ENCODE peak calls at places on chromosomes 5 and 9, in six cellular contexts. F, Y, W, H, R and O are unnamed samples.
A peak's percentile ranks its signal among the peaks of the same experiment; 100 is the strongest.

GRCh38 chr5:119274024-119274766 is 81.6 kb upstream of the TNFAIP8 start:
- DNase-seq in F (no peak), Y (peak; percentile 76), W (peak; percentile 35), H (no peak), R (no peak), O (no peak)

GRCh38 chr5:11334404-11334803 is 569.8 kb downstream of the CTNND2 start:
- DNase-seq in F (no peak), Y (no peak), W (no peak), H (no peak), R (no peak), O (peak; percentile 3)

GRCh38 chr5:32283539-32284377 is 29.0 kb downstream of the MTMR12 start:
- DNase-seq in F (no peak), Y (no peak), W (peak; percentile 68), H (no peak), R (no peak), O (peak; percentile 85)

GRCh38 chr5:159838551-159839222 is 77.6 kb upstream of the ADRA1B start:
- DNase-seq in F (peak; percentile 13), Y (no peak), W (no peak), H (peak; percentile 31), R (no peak), O (no peak)

GRCh38 chr5:132246806-132247205 is 10.7 kb upstream of the PDLIM4 start:
- DNase-seq in F (no peak), Y (no peak), W (no peak), H (no peak), R (no peak), O (no peak)

GRCh38 chr9:122336836-122337560 is 33.8 kb upstream of the PTGS1 start:
- DNase-seq in F (no peak), Y (no peak), W (no peak), H (no peak), R (no peak), O (no peak)

GRCh38 chr5:25754895-25755294 is 1110.1 kb upstream of the CDH10 start:
- DNase-seq in F (no peak), Y (peak; percentile 3), W (no peak), H (no peak), R (no peak), O (no peak)

GRCh38 chr9:130156672-130157071 is 15.5 kb upstream of the NCS1 start:
- DNase-seq in F (no peak), Y (no peak), W (no peak), H (no peak), R (no peak), O (no peak)

GRCh38 chr9:71767421-71768321 is 642 bp downstream of the CEMIP2 start:
- DNase-seq in F (peak; percentile 72), Y (no peak), W (peak; percentile 26), H (peak; percentile 29), R (no peak), O (peak; percentile 61)

GRCh38 chr5:54658014-54658413 is 140.5 kb downstream of the SNX18 start:
- DNase-seq in F (peak; percentile 53), Y (no peak), W (peak; percentile 96), H (peak; percentile 84), R (no peak), O (peak; percentile 74)

GRCh38 chr9:116901260-116901659 is 214.2 kb downstream of the TRIM32 start:
- DNase-seq in F (no peak), Y (no peak), W (peak; percentile 8), H (no peak), R (no peak), O (peak; percentile 15)

GRCh38 chr9:107688728-107689127 is 199.2 kb upstream of the KLF4 start:
- DNase-seq in F (no peak), Y (no peak), W (no peak), H (no peak), R (no peak), O (no peak)

GRCh38 chr5:57410374-57411320 is 72.0 kb downstream of the ACTBL2 start:
- DNase-seq in F (no peak), Y (no peak), W (no peak), H (no peak), R (no peak), O (no peak)

GRCh38 chr9:98635374-98635773 is 73.4 kb downstream of the GABBR2 start:
- DNase-seq in F (no peak), Y (no peak), W (peak; percentile 62), H (no peak), R (no peak), O (peak; percentile 62)

GRCh38 chr5:56688402-56688801 is 126.9 kb upstream of the MAP3K1 start:
- DNase-seq in F (no peak), Y (no peak), W (no peak), H (no peak), R (no peak), O (no peak)

GRCh38 chr5:132050661-132051371 is 9.6 kb upstream of the IL3 start:
- DNase-seq in F (no peak), Y (no peak), W (no peak), H (no peak), R (no peak), O (no peak)

GRCh38 chr5:128750202-128750601 is 212.2 kb upstream of the FBN2 start:
- DNase-seq in F (no peak), Y (no peak), W (no peak), H (no peak), R (no peak), O (no peak)

GRCh38 chr5:42555797-42556196 is 132.6 kb downstream of the GHR start:
- DNase-seq in F (no peak), Y (no peak), W (no peak), H (no peak), R (no peak), O (no peak)

GRCh38 chr9:94870465-94870792 is 143.9 kb downstream of the AOPEP start:
- DNase-seq in F (no peak), Y (no peak), W (no peak), H (no peak), R (no peak), O (no peak)

GRCh38 chr9:84781431-84781830 is 111.9 kb downstream of the NTRK2 start:
- DNase-seq in F (peak; percentile 2), Y (no peak), W (no peak), H (peak; percentile 23), R (no peak), O (peak; percentile 24)

GRCh38 chr9:95817205-95817604 is 58.3 kb upstream of the ERCC6L2 start:
- DNase-seq in F (no peak), Y (no peak), W (no peak), H (no peak), R (no peak), O (no peak)

GRCh38 chr9:137771580-137771979 is 106.0 kb upstream of the CACNA1B start:
- DNase-seq in F (no peak), Y (no peak), W (no peak), H (no peak), R (no peak), O (no peak)

GRCh38 chr9:137776306-137776995 is 101.1 kb upstream of the CACNA1B start:
- DNase-seq in F (no peak), Y (no peak), W (no peak), H (no peak), R (no peak), O (no peak)

GRCh38 chr9:137777761-137778160 is 99.8 kb upstream of the CACNA1B start:
- DNase-seq in F (no peak), Y (no peak), W (no peak), H (no peak), R (no peak), O (no peak)

GRCh38 chr9:137772281-137772873 is 105.2 kb upstream of the CACNA1B start:
- DNase-seq in F (no peak), Y (no peak), W (no peak), H (no peak), R (no peak), O (peak; percentile 5)

GRCh38 chr9:137774775-137775386 is 102.7 kb upstream of the CACNA1B start:
- DNase-seq in F (no peak), Y (no peak), W (no peak), H (no peak), R (no peak), O (no peak)
- H3K36me3 ChIP-seq in F (peaks cover 82% of the 10 kb centered on the region), Y (peaks cover 18% of the 10 kb centered on the region), W (peaks cover 59% of the 10 kb centered on the region), H (peaks cover 15% of the 10 kb centered on the region), R (peaks cover 54% of the 10 kb centered on the region), O (no peaks in the 10 kb centered on the region)

DNA sequence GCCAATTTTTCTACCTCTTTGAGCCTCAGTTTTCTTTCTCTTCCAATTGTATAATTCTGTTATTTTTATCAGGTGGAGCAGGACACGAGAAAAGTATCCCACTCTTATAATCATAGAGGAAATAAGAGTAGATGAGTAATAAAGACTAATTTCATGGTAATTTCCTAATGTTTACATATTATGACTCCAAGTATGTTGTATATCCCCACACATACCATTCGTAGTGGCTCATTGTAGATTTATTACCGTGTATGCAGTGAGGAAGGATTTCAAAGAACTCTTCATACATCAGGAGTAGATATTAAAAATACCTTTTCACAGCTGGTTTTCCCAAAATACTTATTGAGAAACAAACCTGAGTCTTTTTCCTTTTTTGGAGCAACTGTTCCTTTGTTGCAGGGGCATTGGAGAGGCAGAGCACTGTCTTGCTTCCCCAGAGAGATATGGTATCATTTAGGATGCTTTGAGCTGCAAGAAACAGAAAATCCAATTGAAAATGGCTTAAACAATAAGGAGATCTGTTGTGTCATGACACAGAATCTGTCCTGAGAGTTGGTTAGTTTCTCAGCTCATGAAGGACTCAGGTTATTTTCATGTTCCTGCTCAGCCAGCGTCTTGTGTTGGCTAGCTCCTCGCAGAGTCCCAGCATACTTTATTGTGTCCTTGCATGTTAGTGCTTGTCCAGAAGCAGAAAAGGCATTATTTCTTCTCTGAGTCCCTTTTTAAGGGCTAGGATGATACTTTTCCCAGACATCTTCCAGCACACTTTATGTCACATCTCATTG is 291.2 kb downstream of the ARHGAP26 start:
- DNase-seq in F (peak; percentile 87), Y (no peak), W (peak; percentile 96), H (peak; percentile 90), R (no peak), O (peak; percentile 82)
- H3K9ac ChIP-seq in F (no peak overlapping the region), Y (no peak overlapping the region), W (peak overlapping the region; percentile 83), H (peak overlapping the region; percentile 24), R (no peak overlapping the region), O (no peak overlapping the region)

GRCh38 chr5:111111956-111112355 is 19.8 kb downstream of the WDR36 start:
- DNase-seq in F (no peak), Y (no peak), W (no peak), H (no peak), R (no peak), O (no peak)

GRCh38 chr5:111106320-111106948 is 14.3 kb downstream of the WDR36 start:
- DNase-seq in F (no peak), Y (no peak), W (no peak), H (no peak), R (no peak), O (no peak)

GRCh38 chr5:111107371-111107770 is 15.2 kb downstream of the WDR36 start:
- DNase-seq in F (peak; percentile 52), Y (no peak), W (peak; percentile 35), H (no peak), R (no peak), O (no peak)
- H3K36me3 ChIP-seq in F (peaks cover 100% of the 10 kb centered on the region), Y (peaks cover 72% of the 10 kb centered on the region), W (peaks cover 20% of the 10 kb centered on the region), H (peaks cover 8% of the 10 kb centered on the region), R (peaks cover 91% of the 10 kb centered on the region), O (peaks cover 90% of the 10 kb centered on the region)

GRCh38 chr5:111386832-111387162 is 125.5 kb downstream of the STARD4 start:
- DNase-seq in F (no peak), Y (no peak), W (no peak), H (no peak), R (no peak), O (no peak)

GRCh38 chr5:111392181-111392580 is 120.2 kb downstream of the STARD4 start:
- DNase-seq in F (no peak), Y (no peak), W (no peak), H (no peak), R (no peak), O (no peak)

GRCh38 chr5:111394580-111394979 is 117.8 kb downstream of the STARD4 start:
- DNase-seq in F (peak; percentile 66), Y (no peak), W (peak; percentile 91), H (peak; percentile 82), R (no peak), O (peak; percentile 87)

GRCh38 chr5:111385970-111386831 is 126.1 kb downstream of the STARD4 start:
- DNase-seq in F (no peak), Y (no peak), W (no peak), H (no peak), R (peak; percentile 64), O (peak; percentile 19)

GRCh38 chr5:111389390-111390082 is 122.8 kb downstream of the STARD4 start:
- DNase-seq in F (peak; percentile 42), Y (peak; percentile 31), W (peak; percentile 85), H (peak; percentile 39), R (no peak), O (peak; percentile 94)
- H3K9ac ChIP-seq in F (no peak overlapping the region), Y (no peak overlapping the region), W (no peak overlapping the region), H (no peak overlapping the region), R (no peak overlapping the region), O (peak overlapping the region; percentile 38)